ENCODE peak calls at places on chromosomes 12 and 14, in six cellular contexts. One of them, this sample, is unnamed.

GRCh38 chr14:102693006-102693755 is 84.1 kb upstream of the TRAF3 start:
- DNase-seq in PC-3: no peak
- DNase-seq in hepatocyte: peak; percentile 13
- DNase-seq in GM23338: peak; percentile 38
- DNase-seq in OCI-LY7: no peak
- DNase-seq in GM23248: no peak
- DNase-seq in this sample: peak; percentile 82

GRCh38 chr14:68733086-68733621 is 59.7 kb downstream of the ZFP36L1 start:
- DNase-seq in PC-3: no peak
- DNase-seq in hepatocyte: no peak
- DNase-seq in GM23338: no peak
- DNase-seq in OCI-LY7: no peak
- DNase-seq in GM23248: no peak
- DNase-seq in this sample: no peak

GRCh38 chr12:124904306-124905098 is 9.9 kb downstream of the UBC start:
- DNase-seq in PC-3: peak; percentile 93
- DNase-seq in hepatocyte: peak; percentile 88
- DNase-seq in GM23338: no peak
- DNase-seq in OCI-LY7: no peak
- DNase-seq in GM23248: peak; percentile 99
- DNase-seq in this sample: peak; percentile 25

GRCh38 chr12:70366581-70367267 is 634 bp downstream of the KCNMB4 start:
- DNase-seq in PC-3: peak; percentile 52
- DNase-seq in hepatocyte: peak; percentile 58
- DNase-seq in GM23338: peak; percentile 68
- DNase-seq in OCI-LY7: peak; percentile 83
- DNase-seq in GM23248: peak; percentile 76
- DNase-seq in this sample: peak; percentile 76

GRCh38 chr14:96965885-96966595 is 168.9 kb downstream of the VRK1 start:
- DNase-seq in PC-3: no peak
- DNase-seq in hepatocyte: no peak
- DNase-seq in GM23338: peak; percentile 32
- DNase-seq in OCI-LY7: no peak
- DNase-seq in GM23248: no peak
- DNase-seq in this sample: peak; percentile 23

GRCh38 chr14:102150636-102151195 is 11.0 kb downstream of the WDR20 start:
- DNase-seq in PC-3: no peak
- DNase-seq in hepatocyte: peak; percentile 61
- DNase-seq in GM23338: no peak
- DNase-seq in OCI-LY7: no peak
- DNase-seq in GM23248: no peak
- DNase-seq in this sample: no peak

GRCh38 chr12:53944907-53945847 is 6.5 kb downstream of the HOXC13 start:
- DNase-seq in PC-3: no peak
- DNase-seq in hepatocyte: no peak
- DNase-seq in GM23338: peak; percentile 66
- DNase-seq in OCI-LY7: no peak
- DNase-seq in GM23248: peak; percentile 33
- DNase-seq in this sample: no peak

GRCh38 chr12:124152733-124153132 is 142.2 kb upstream of the RFLNA start:
- DNase-seq in PC-3: no peak
- DNase-seq in hepatocyte: no peak
- DNase-seq in GM23338: no peak
- DNase-seq in OCI-LY7: no peak
- DNase-seq in GM23248: peak; percentile 24
- DNase-seq in this sample: no peak

GRCh38 chr12:87332987-87333761 is 696.0 kb downstream of the C12orf50 start:
- DNase-seq in PC-3: no peak
- DNase-seq in hepatocyte: no peak
- DNase-seq in GM23338: no peak
- DNase-seq in OCI-LY7: no peak
- DNase-seq in GM23248: no peak
- DNase-seq in this sample: no peak

GRCh38 chr12:44717612-44718011 is 158.5 kb downstream of the NELL2 start:
- DNase-seq in PC-3: no peak
- DNase-seq in hepatocyte: no peak
- DNase-seq in GM23338: no peak
- DNase-seq in OCI-LY7: no peak
- DNase-seq in GM23248: no peak
- DNase-seq in this sample: peak; percentile 1

GRCh38 chr14:61229475-61229888 is 51.7 kb downstream of the TMEM30B start:
- DNase-seq in PC-3: peak; percentile 22
- DNase-seq in hepatocyte: no peak
- DNase-seq in GM23338: no peak
- DNase-seq in OCI-LY7: no peak
- DNase-seq in GM23248: no peak
- DNase-seq in this sample: peak; percentile 67

GRCh38 chr12:52715416-52715815 is 12.1 kb upstream of the KRT77 start:
- DNase-seq in PC-3: peak; percentile 44
- DNase-seq in hepatocyte: no peak
- DNase-seq in GM23338: peak; percentile 72
- DNase-seq in OCI-LY7: no peak
- DNase-seq in GM23248: no peak
- DNase-seq in this sample: peak; percentile 42

GRCh38 chr14:98408024-98408555 is 863.9 kb downstream of the BCL11B start:
- DNase-seq in PC-3: no peak
- DNase-seq in hepatocyte: no peak
- DNase-seq in GM23338: no peak
- DNase-seq in OCI-LY7: no peak
- DNase-seq in GM23248: no peak
- DNase-seq in this sample: no peak

GRCh38 chr12:25689996-25690501 is 137.0 kb upstream of the LMNTD1 start:
- DNase-seq in PC-3: no peak
- DNase-seq in hepatocyte: peak; percentile 48
- DNase-seq in GM23338: no peak
- DNase-seq in OCI-LY7: no peak
- DNase-seq in GM23248: peak; percentile 24
- DNase-seq in this sample: no peak

GRCh38 chr12:107374136-107374535 is 280.8 kb upstream of the CRY1 start:
- DNase-seq in PC-3: no peak
- DNase-seq in hepatocyte: no peak
- DNase-seq in GM23338: no peak
- DNase-seq in OCI-LY7: peak; percentile 2
- DNase-seq in GM23248: no peak
- DNase-seq in this sample: no peak

GRCh38 chr14:55416866-55417265 is 5.2 kb upstream of the ATG14 start:
- DNase-seq in PC-3: peak; percentile 82
- DNase-seq in hepatocyte: peak; percentile 34
- DNase-seq in GM23338: peak; percentile 80
- DNase-seq in OCI-LY7: peak; percentile 24
- DNase-seq in GM23248: peak; percentile 41
- DNase-seq in this sample: peak; percentile 66
- TF ChIP-seq EZH2phosphoT487 in PC-3: no peak
- TF ChIP-seq EZH2phosphoT487 in hepatocyte: no peak
- TF ChIP-seq EZH2phosphoT487 in GM23338: no peak
- TF ChIP-seq EZH2phosphoT487 in OCI-LY7: no peak
- TF ChIP-seq EZH2phosphoT487 in GM23248: no peak
- TF ChIP-seq EZH2phosphoT487 in this sample: no peak

GRCh38 chr14:58533417-58533816 is 104.3 kb upstream of the DACT1 start:
- DNase-seq in PC-3: no peak
- DNase-seq in hepatocyte: peak; percentile 19
- DNase-seq in GM23338: no peak
- DNase-seq in OCI-LY7: no peak
- DNase-seq in GM23248: peak; percentile 1
- DNase-seq in this sample: peak; percentile 39

GRCh38 chr14:58536975-58537374 is 100.8 kb upstream of the DACT1 start:
- DNase-seq in PC-3: peak; percentile 77
- DNase-seq in hepatocyte: no peak
- DNase-seq in GM23338: no peak
- DNase-seq in OCI-LY7: no peak
- DNase-seq in GM23248: no peak
- DNase-seq in this sample: no peak

GRCh38 chr14:58540693-58541092 is 97.1 kb upstream of the DACT1 start:
- DNase-seq in PC-3: peak; percentile 51
- DNase-seq in hepatocyte: no peak
- DNase-seq in GM23338: no peak
- DNase-seq in OCI-LY7: no peak
- DNase-seq in GM23248: peak; percentile 11
- DNase-seq in this sample: no peak

GRCh38 chr14:58535084-58535483 is 102.7 kb upstream of the DACT1 start:
- DNase-seq in PC-3: no peak
- DNase-seq in hepatocyte: no peak
- DNase-seq in GM23338: no peak
- DNase-seq in OCI-LY7: no peak
- DNase-seq in GM23248: peak; percentile 8
- DNase-seq in this sample: no peak
- TF ChIP-seq EZH2phosphoT487 in PC-3: no peak
- TF ChIP-seq EZH2phosphoT487 in hepatocyte: no peak
- TF ChIP-seq EZH2phosphoT487 in GM23338: no peak
- TF ChIP-seq EZH2phosphoT487 in OCI-LY7: no peak
- TF ChIP-seq EZH2phosphoT487 in GM23248: no peak
- TF ChIP-seq EZH2phosphoT487 in this sample: no peak

GRCh38 chr14:32414808-32415255 is 85.7 kb downstream of the AKAP6 start:
- DNase-seq in PC-3: no peak
- DNase-seq in hepatocyte: no peak
- DNase-seq in GM23338: no peak
- DNase-seq in OCI-LY7: no peak
- DNase-seq in GM23248: peak; percentile 58
- DNase-seq in this sample: no peak

GRCh38 chr14:32413967-32414640 is 85.0 kb downstream of the AKAP6 start:
- DNase-seq in PC-3: peak; percentile 75
- DNase-seq in hepatocyte: no peak
- DNase-seq in GM23338: no peak
- DNase-seq in OCI-LY7: no peak
- DNase-seq in GM23248: no peak
- DNase-seq in this sample: no peak

GRCh38 chr14:32419429-32419828 is 90.3 kb downstream of the AKAP6 start:
- DNase-seq in PC-3: no peak
- DNase-seq in hepatocyte: no peak
- DNase-seq in GM23338: no peak
- DNase-seq in OCI-LY7: no peak
- DNase-seq in GM23248: no peak
- DNase-seq in this sample: no peak

GRCh38 chr14:32421781-32422180 is 92.7 kb downstream of the AKAP6 start:
- DNase-seq in PC-3: no peak
- DNase-seq in hepatocyte: no peak
- DNase-seq in GM23338: no peak
- DNase-seq in OCI-LY7: no peak
- DNase-seq in GM23248: no peak
- DNase-seq in this sample: no peak

GRCh38 chr14:32417956-32418552 is 89.0 kb downstream of the AKAP6 start:
- DNase-seq in PC-3: peak; percentile 82
- DNase-seq in hepatocyte: peak; percentile 44
- DNase-seq in GM23338: no peak
- DNase-seq in OCI-LY7: no peak
- DNase-seq in GM23248: peak; percentile 64
- DNase-seq in this sample: no peak
- TF ChIP-seq EZH2phosphoT487 in PC-3: no peak
- TF ChIP-seq EZH2phosphoT487 in hepatocyte: no peak
- TF ChIP-seq EZH2phosphoT487 in GM23338: no peak
- TF ChIP-seq EZH2phosphoT487 in OCI-LY7: no peak
- TF ChIP-seq EZH2phosphoT487 in GM23248: no peak
- TF ChIP-seq EZH2phosphoT487 in this sample: no peak

GRCh38 chr12:94793191-94793595 is 142.8 kb upstream of the TMCC3 start:
- DNase-seq in PC-3: no peak
- DNase-seq in hepatocyte: no peak
- DNase-seq in GM23338: peak; percentile 40
- DNase-seq in OCI-LY7: no peak
- DNase-seq in GM23248: no peak
- DNase-seq in this sample: peak; percentile 17

GRCh38 chr12:94792690-94793089 is 142.3 kb upstream of the TMCC3 start:
- DNase-seq in PC-3: no peak
- DNase-seq in hepatocyte: peak; percentile 48
- DNase-seq in GM23338: no peak
- DNase-seq in OCI-LY7: no peak
- DNase-seq in GM23248: no peak
- DNase-seq in this sample: no peak

GRCh38 chr12:94798107-94798506 is 147.8 kb upstream of the TMCC3 start:
- DNase-seq in PC-3: no peak
- DNase-seq in hepatocyte: no peak
- DNase-seq in GM23338: no peak
- DNase-seq in OCI-LY7: no peak
- DNase-seq in GM23248: no peak
- DNase-seq in this sample: no peak

GRCh38 chr12:94795053-94795452 is 144.7 kb upstream of the TMCC3 start:
- DNase-seq in PC-3: no peak
- DNase-seq in hepatocyte: no peak
- DNase-seq in GM23338: no peak
- DNase-seq in OCI-LY7: peak; percentile 55
- DNase-seq in GM23248: no peak
- DNase-seq in this sample: no peak

GRCh38 chr12:94795520-94795919 is 145.2 kb upstream of the TMCC3 start:
- DNase-seq in PC-3: peak; percentile 81
- DNase-seq in hepatocyte: peak; percentile 35
- DNase-seq in GM23338: peak; percentile 52
- DNase-seq in OCI-LY7: no peak
- DNase-seq in GM23248: peak; percentile 63
- DNase-seq in this sample: peak; percentile 54
- TF ChIP-seq EZH2phosphoT487 in PC-3: no peak
- TF ChIP-seq EZH2phosphoT487 in hepatocyte: no peak
- TF ChIP-seq EZH2phosphoT487 in GM23338: no peak
- TF ChIP-seq EZH2phosphoT487 in OCI-LY7: no peak
- TF ChIP-seq EZH2phosphoT487 in GM23248: no peak
- TF ChIP-seq EZH2phosphoT487 in this sample: no peak

GRCh38 chr12:11765817-11766794 is 116.6 kb downstream of the ETV6 start:
- DNase-seq in PC-3: no peak
- DNase-seq in hepatocyte: no peak
- DNase-seq in GM23338: no peak
- DNase-seq in OCI-LY7: no peak
- DNase-seq in GM23248: peak; percentile 76
- DNase-seq in this sample: no peak
- TF ChIP-seq EZH2phosphoT487 in PC-3: no peak
- TF ChIP-seq EZH2phosphoT487 in hepatocyte: no peak
- TF ChIP-seq EZH2phosphoT487 in GM23338: no peak
- TF ChIP-seq EZH2phosphoT487 in OCI-LY7: no peak
- TF ChIP-seq EZH2phosphoT487 in GM23248: no peak
- TF ChIP-seq EZH2phosphoT487 in this sample: no peak

GRCh38 chr14:95548328-95548929 is 13.6 kb downstream of the GLRX5 start:
- DNase-seq in PC-3: no peak
- DNase-seq in hepatocyte: no peak
- DNase-seq in GM23338: no peak
- DNase-seq in OCI-LY7: no peak
- DNase-seq in GM23248: no peak
- DNase-seq in this sample: no peak

GRCh38 chr14:95547272-95547625 is 12.4 kb downstream of the GLRX5 start:
- DNase-seq in PC-3: no peak
- DNase-seq in hepatocyte: no peak
- DNase-seq in GM23338: no peak
- DNase-seq in OCI-LY7: no peak
- DNase-seq in GM23248: no peak
- DNase-seq in this sample: no peak

GRCh38 chr14:95549656-95550585 is 15.1 kb downstream of the GLRX5 start:
- DNase-seq in PC-3: no peak
- DNase-seq in hepatocyte: no peak
- DNase-seq in GM23338: no peak
- DNase-seq in OCI-LY7: no peak
- DNase-seq in GM23248: no peak
- DNase-seq in this sample: no peak

GRCh38 chr14:95545769-95546168 is 10.9 kb downstream of the GLRX5 start:
- DNase-seq in PC-3: peak; percentile 89
- DNase-seq in hepatocyte: no peak
- DNase-seq in GM23338: no peak
- DNase-seq in OCI-LY7: no peak
- DNase-seq in GM23248: peak; percentile 89
- DNase-seq in this sample: no peak

GRCh38 chr14:95547626-95548327 is 12.9 kb downstream of the GLRX5 start:
- DNase-seq in PC-3: peak; percentile 67
- DNase-seq in hepatocyte: no peak
- DNase-seq in GM23338: peak; percentile 41
- DNase-seq in OCI-LY7: no peak
- DNase-seq in GM23248: peak; percentile 39
- DNase-seq in this sample: peak; percentile 42
- TF ChIP-seq EZH2phosphoT487 in PC-3: no peak
- TF ChIP-seq EZH2phosphoT487 in hepatocyte: no peak
- TF ChIP-seq EZH2phosphoT487 in GM23338: no peak
- TF ChIP-seq EZH2phosphoT487 in OCI-LY7: no peak
- TF ChIP-seq EZH2phosphoT487 in GM23248: no peak
- TF ChIP-seq EZH2phosphoT487 in this sample: no peak